ENCODE peak calls at places on chromosomes 6 and 20, in four cellular contexts. N, M, A and S are unnamed samples.

GRCh38 chr6:3232017-3232838 is 4.8 kb upstream of the TUBB2B start:
- DNase-seq in N (no peak), M (no peak), A (no peak), S (no peak)

GRCh38 chr6:141313986-141314385 is 818.7 kb upstream of the GJE1 start:
- DNase-seq in N (no peak), M (peak), A (no peak), S (no peak)

GRCh38 chr6:133995758-133996157 is 42.7 kb downstream of the TBPL1 start:
- DNase-seq in N (no peak), M (no peak), A (no peak), S (no peak)

GRCh38 chr20:22312744-22313346 is 271.5 kb downstream of the FOXA2 start:
- DNase-seq in N (peak), M (peak), A (peak), S (peak)

GRCh38 chr6:149636116-149636515 is 12.4 kb downstream of the KATNA1 start:
- DNase-seq in N (no peak), M (no peak), A (no peak), S (peak)

GRCh38 chr6:104885518-104886043 is 25.9 kb upstream of the HACE1 start:
- DNase-seq in N (no peak), M (no peak), A (no peak), S (no peak)

GRCh38 chr20:25859649-25860530 is 163.2 kb upstream of the ZNF337 start:
- DNase-seq in N (peak), M (peak), A (no peak), S (no peak)

GRCh38 chr20:2756056-2756611 is 44.3 kb downstream of the CPXM1 start:
- DNase-seq in N (peak), M (peak), A (no peak), S (peak)

GRCh38 chr6:151121900-151122299 is 117.9 kb upstream of the AKAP12 start:
- DNase-seq in N (no peak), M (no peak), A (no peak), S (no peak)

GRCh38 chr6:92887871-92888270 is 531.5 kb downstream of the EPHA7 start:
- DNase-seq in N (no peak), M (no peak), A (no peak), S (no peak)

GRCh38 chr6:4872841-4873240 is 96.6 kb downstream of the CDYL start:
- DNase-seq in N (no peak), M (no peak), A (no peak), S (no peak)

GRCh38 chr6:109238405-109238804 is 143.1 kb downstream of the CEP57L1 start:
- DNase-seq in N (no peak), M (no peak), A (no peak), S (no peak)

GRCh38 chr6:142385352-142385751 is 83.5 kb downstream of the ADGRG6 start:
- DNase-seq in N (no peak), M (no peak), A (no peak), S (no peak)

GRCh38 chr6:42879372-42880239 is at the start of gene RPL7L1:
- DNase-seq in N (peak), M (peak), A (peak), S (peak)

GRCh38 chr6:27168586-27169443 is 78.7 kb upstream of the PRSS16 start:
- DNase-seq in N (no peak), M (no peak), A (no peak), S (no peak)

GRCh38 chr6:1250489-1251197 is 61.3 kb upstream of the FOXQ1 start:
- DNase-seq in N (no peak), M (no peak), A (no peak), S (no peak)

GRCh38 chr6:54602591-54602990 is 244.0 kb upstream of the FAM83B start:
- DNase-seq in N (no peak), M (no peak), A (no peak), S (no peak)

GRCh38 chr6:53109612-53110011 is 39.0 kb downstream of the GCM1 start:
- DNase-seq in N (no peak), M (no peak), A (no peak), S (no peak)

GRCh38 chr6:150813319-150813992 is 52.0 kb upstream of the MTHFD1L start:
- DNase-seq in N (no peak), M (no peak), A (no peak), S (peak)

GRCh38 chr6:43373252-43373875 is 3.9 kb upstream of the ZNF318 start:
- DNase-seq in N (no peak), M (no peak), A (no peak), S (no peak)

GRCh38 chr6:134123666-134124208 is 71.3 kb upstream of the SLC2A12 start:
- DNase-seq in N (peak), M (peak), A (peak), S (peak)

GRCh38 chr6:13760948-13761347 is 49.3 kb upstream of the RANBP9 start:
- DNase-seq in N (no peak), M (no peak), A (no peak), S (no peak)

GRCh38 chr20:32675223-32675975 is 1.7 kb upstream of the C20orf203 start:
- DNase-seq in N (no peak), M (no peak), A (no peak), S (no peak)

GRCh38 chr6:41066867-41067304 is 5.3 kb downstream of the OARD1 start:
- DNase-seq in N (peak), M (peak), A (peak), S (peak)

GRCh38 chr6:136181191-136181833 is 68.8 kb downstream of the MTFR2 start:
- DNase-seq in N (no peak), M (no peak), A (no peak), S (no peak)

GRCh38 chr6:168916576-168917207 is 337.0 kb downstream of the THBS2 start:
- DNase-seq in N (no peak), M (no peak), A (no peak), S (no peak)
- TF ChIP-seq MAX in N (no peak), M (no peak), A (no peak), S (no peak)

DNA sequence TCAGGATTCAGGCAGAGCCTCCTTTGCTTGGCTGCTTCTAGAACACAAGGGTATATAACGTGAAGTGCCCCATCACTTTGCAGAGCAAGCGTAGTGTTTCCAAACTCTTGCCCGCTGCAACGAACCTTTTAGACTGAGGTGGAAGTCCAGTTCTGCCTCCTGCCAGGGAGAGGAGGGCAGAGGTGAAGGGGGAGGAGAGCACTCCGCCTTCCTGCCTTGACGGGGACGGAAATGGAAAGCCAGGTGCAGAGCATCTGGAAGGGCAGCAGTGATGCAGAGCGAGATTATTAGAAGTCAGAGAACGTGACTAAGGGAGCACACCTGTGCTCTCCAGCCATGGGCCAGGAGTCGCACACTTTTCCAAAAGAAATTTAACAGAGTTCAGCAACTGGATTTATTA is 63.4 kb downstream of the RREB1 start:
- DNase-seq in N (no peak), M (peak), A (no peak), S (no peak)
- H3K27ac ChIP-seq in N (no peak), M (peak), A (no peak), S (no peak)

GRCh38 chr20:44566018-44566417 is 16.4 kb upstream of the PKIG start:
- DNase-seq in N (no peak), M (no peak), A (no peak), S (no peak)

GRCh38 chr20:44559302-44559701 is 23.1 kb upstream of the PKIG start:
- DNase-seq in N (no peak), M (no peak), A (no peak), S (no peak)

GRCh38 chr20:44566811-44567210 is 15.6 kb upstream of the PKIG start:
- DNase-seq in N (no peak), M (no peak), A (no peak), S (no peak)

GRCh38 chr20:44560229-44560628 is 22.1 kb upstream of the PKIG start:
- DNase-seq in N (no peak), M (no peak), A (no peak), S (no peak)

DNA sequence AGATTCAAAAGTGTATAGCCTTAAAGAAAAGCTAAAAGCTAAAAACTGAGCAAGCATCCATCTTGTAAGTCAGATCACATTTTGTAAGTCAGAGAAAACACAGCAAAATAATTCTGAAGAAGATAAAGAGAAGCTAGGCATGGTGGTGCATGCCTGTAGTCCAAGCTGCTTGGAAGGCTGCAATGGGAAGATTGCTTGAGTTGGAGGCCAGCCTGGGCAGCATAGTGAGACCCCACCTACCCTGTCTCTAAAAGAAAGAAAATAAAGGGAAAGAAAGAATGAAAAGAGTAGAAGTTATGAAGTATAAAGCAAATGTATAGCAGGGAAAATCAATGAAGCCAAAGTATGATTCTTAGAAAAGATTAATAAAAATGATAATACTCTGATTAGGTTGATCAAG is 20.5 kb upstream of the PKIG start:
- DNase-seq in N (no peak), M (no peak), A (no peak), S (no peak)
- TF ChIP-seq MAX in N (no peak), M (no peak), A (no peak), S (no peak)

DNA sequence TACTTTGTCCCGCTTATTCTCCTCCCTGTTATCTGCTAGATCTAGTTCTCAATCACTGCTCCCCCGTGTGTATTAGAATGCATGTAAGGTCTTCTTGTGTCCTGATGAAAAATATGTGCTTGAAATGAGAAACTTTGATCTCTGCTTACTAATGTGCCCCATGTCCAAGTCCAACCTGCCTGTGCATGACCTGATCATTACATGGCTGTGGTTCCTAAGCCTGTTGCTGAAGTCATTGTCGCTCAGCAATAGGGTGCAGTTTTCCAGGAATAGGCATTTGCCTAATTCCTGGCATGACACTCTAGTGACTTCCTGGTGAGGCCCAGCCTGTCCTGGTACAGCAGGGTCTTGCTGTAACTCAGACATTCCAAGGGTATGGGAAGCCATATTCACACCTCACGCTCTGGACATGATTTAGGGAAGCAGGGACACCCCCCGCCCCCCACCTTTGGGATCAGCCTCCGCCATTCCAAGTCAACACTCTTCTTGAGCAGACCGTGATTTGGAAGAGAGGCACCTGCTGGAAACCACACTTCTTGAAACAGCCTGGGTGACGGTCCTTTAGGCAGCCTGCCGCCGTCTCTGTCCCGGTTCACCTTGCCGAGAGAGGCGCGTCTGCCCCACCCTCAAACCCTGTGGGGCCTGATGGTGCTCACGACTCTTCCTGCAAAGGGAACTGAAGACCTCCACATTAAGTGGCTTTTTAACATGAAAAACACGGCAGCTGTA is 73.4 kb downstream of the PTPN1 start:
- DNase-seq in N (no peak), M (no peak), A (no peak), S (no peak)
- H3K27ac ChIP-seq in N (no peak), M (no peak), A (no peak), S (no peak)